ENCODE peak calls at places on chromosomes 5 and 9, in nine cellular contexts. C, G, F, A, P, W, M, V and B are unnamed samples.

GRCh38 chr9:27333241-27334052 is 36.5 kb upstream of the EQTN start:
- DNase-seq in A (peak; percentile 69), M (no peak), V (peak; percentile 45), W (peak; percentile 51), C (peak; percentile 61), F (peak; percentile 68), P (peak; percentile 93), G (peak; percentile 46), B (peak; percentile 54)

GRCh38 chr5:75051217-75051751 is 1.1 kb downstream of the GCNT4 start:
- DNase-seq in M (no peak), G (no peak), A (peak; percentile 70), V (no peak), C (no peak), F (no peak), W (no peak), P (no peak), B (no peak)

GRCh38 chr5:128668921-128669320 is 130.9 kb upstream of the FBN2 start:
- DNase-seq in V (no peak), G (no peak), M (no peak), C (no peak), P (no peak), W (no peak), F (peak; percentile 31), A (no peak), B (no peak)

GRCh38 chr9:111039203-111039907 is 1.1 kb upstream of the LPAR1 start:
- DNase-seq in M (no peak), F (peak; percentile 42), A (peak; percentile 35), C (no peak), P (no peak), W (no peak), V (no peak), G (no peak), B (no peak)

GRCh38 chr9:215631-216155 is 1.0 kb downstream of the DOCK8 start:
- DNase-seq in M (no peak), P (no peak), F (no peak), V (no peak), C (no peak), W (no peak), A (no peak), G (no peak), B (no peak)

GRCh38 chr9:134379774-134380431 is 53.6 kb downstream of the RXRA start:
- DNase-seq in M (no peak), V (no peak), P (peak; percentile 38), F (peak; percentile 100), W (no peak), C (no peak), G (no peak), A (no peak), B (no peak)

GRCh38 chr9:36306481-36307306 is 48.4 kb upstream of the GNE start:
- DNase-seq in C (no peak), M (no peak), F (peak; percentile 36), A (no peak), W (no peak), G (no peak), V (no peak), P (peak; percentile 47), B (no peak)

GRCh38 chr5:67255881-67256280 is 59.3 kb upstream of the CD180 start:
- DNase-seq in F (no peak), C (no peak), A (no peak), G (no peak), M (no peak), P (peak; percentile 66), W (no peak), V (no peak), B (no peak)

GRCh38 chr5:149403923-149404745 is 25.0 kb upstream of the IL17B start:
- DNase-seq in F (no peak), C (no peak), G (no peak), W (no peak), P (peak; percentile 67), M (no peak), A (no peak), V (no peak), B (no peak)

GRCh38 chr5:104189031-104189430 is 626.4 kb upstream of the NUDT12 start:
- DNase-seq in G (no peak), F (no peak), M (no peak), C (no peak), A (no peak), W (peak; percentile 48), V (no peak), P (peak; percentile 93), B (no peak)

GRCh38 chr5:25439025-25439424 is 794.2 kb upstream of the CDH10 start:
- DNase-seq in M (no peak), F (no peak), P (no peak), C (no peak), A (no peak), G (no peak), V (no peak), W (no peak), B (no peak)

GRCh38 chr5:129477544-129477943 is 17.4 kb downstream of the ADAMTS19 start:
- DNase-seq in V (no peak), F (no peak), C (no peak), W (no peak), G (no peak), M (no peak), P (no peak), A (no peak), B (no peak)

GRCh38 chr9:129486496-129487306 is 134.2 kb downstream of the C9orf50 start:
- DNase-seq in M (no peak), F (no peak), A (peak; percentile 79), G (peak; percentile 86), P (peak; percentile 46), V (no peak), C (no peak), W (no peak), B (no peak)

GRCh38 chr5:109453251-109453650 is 43.5 kb upstream of the PJA2 start:
- DNase-seq in A (no peak), G (no peak), P (peak; percentile 35), W (no peak), M (no peak), V (no peak), C (no peak), F (no peak), B (no peak)

GRCh38 chr5:138643040-138643791 is 68.0 kb upstream of the HSPA9 start:
- DNase-seq in P (no peak), C (no peak), V (no peak), M (no peak), F (no peak), G (no peak), W (no peak), A (no peak), B (no peak)

GRCh38 chr9:91948423-91949292 is 1.4 kb downstream of the ROR2 start:
- DNase-seq in G (peak; percentile 25), W (no peak), M (peak; percentile 82), P (peak; percentile 78), C (no peak), F (peak; percentile 75), A (peak; percentile 76), V (no peak), B (no peak)
- TF ChIP-seq CTCF in G (peak; percentile 36), W (peak; percentile 24), M (peak; percentile 71), P (peak; percentile 34), C (no peak), F (peak; percentile 18), A (no peak), V (peak; percentile 11), B (no peak)

GRCh38 chr9:121610638-121610953 is 40.8 kb upstream of the DAB2IP start:
- DNase-seq in P (no peak), M (no peak), G (no peak), V (no peak), W (no peak), C (no peak), A (no peak), F (no peak), B (no peak)
- TF ChIP-seq CTCF in P (no peak), M (no peak), G (no peak), V (no peak), W (no peak), C (no peak), A (no peak), F (no peak), B (no peak)

GRCh38 chr5:87267574-87268125 is at the start of gene RASA1:
- DNase-seq in V (peak; percentile 72), G (peak; percentile 95), P (peak; percentile 90), A (peak; percentile 91), F (peak; percentile 99), C (peak; percentile 96), M (peak; percentile 97), W (peak; percentile 69), B (peak; percentile 85)
- TF ChIP-seq CTCF in V (no peak), G (no peak), P (no peak), A (no peak), F (no peak), C (no peak), M (no peak), W (no peak), B (no peak)

GRCh38 chr5:63050916-63051315 is 472.3 kb downstream of the LRRC70 start:
- DNase-seq in A (no peak), W (no peak), G (no peak), C (no peak), M (no peak), P (no peak), F (no peak), V (no peak), B (no peak)
- TF ChIP-seq CTCF in A (no peak), W (no peak), G (no peak), C (no peak), M (no peak), P (no peak), F (no peak), V (no peak), B (no peak)

GRCh38 chr5:168291281-168291960 is at the start of gene WWC1:
- DNase-seq in W (no peak), P (peak; percentile 29), C (peak; percentile 14), A (peak; percentile 92), G (no peak), V (no peak), M (peak; percentile 88), F (peak; percentile 82), B (no peak)
- TF ChIP-seq CTCF in W (no peak), P (no peak), C (no peak), A (no peak), G (peak; percentile 26), V (peak; percentile 33), M (peak; percentile 71), F (peak; percentile 46), B (no peak)

GRCh38 chr5:131164931-131165727 is at the start of gene HINT1:
- DNase-seq in F (peak; percentile 98), P (peak; percentile 90), W (peak; percentile 74), C (peak; percentile 90), M (peak; percentile 96), G (peak; percentile 92), V (peak; percentile 74), A (peak; percentile 96), B (peak; percentile 82)
- TF ChIP-seq CTCF in F (peak; percentile 16), P (peak; percentile 27), W (peak; percentile 13), C (peak; percentile 50), M (no peak), G (no peak), V (no peak), A (no peak), B (peak; percentile 7)

GRCh38 chr9:90219548-90220118 is 423.0 kb downstream of the DIRAS2 start:
- DNase-seq in W (no peak), G (no peak), C (no peak), F (peak; percentile 25), V (no peak), A (peak; percentile 41), M (no peak), P (no peak), B (no peak)
- TF ChIP-seq CTCF in W (no peak), G (peak; percentile 55), C (no peak), F (peak; percentile 57), V (peak; percentile 22), A (no peak), M (peak; percentile 61), P (peak; percentile 14), B (peak; percentile 74)